ENCODE peak calls at places on chromosomes 16 and 17, in four cellular contexts. One of them, this sample, is unnamed. For H3K27me3, the result is how much of the 10 kb centered on the place peaks cover.

GRCh38 chr17:80659651-80660050 is 115.0 kb downstream of the RPTOR start:
- DNase-seq in K562: no peak
- DNase-seq in psoas muscle: peak
- DNase-seq in tibial nerve: no peak
- DNase-seq in this sample: no peak

GRCh38 chr17:60463157-60463820 is 41.0 kb downstream of the CHCT1 start:
- DNase-seq in tibial nerve: no peak
- DNase-seq in psoas muscle: no peak
- DNase-seq in K562: no peak
- DNase-seq in this sample: no peak

GRCh38 chr17:31313982-31314787 is at the start of gene EVI2B:
- DNase-seq in K562: no peak
- DNase-seq in tibial nerve: no peak
- DNase-seq in psoas muscle: no peak
- DNase-seq in this sample: no peak

GRCh38 chr17:27396941-27397340 is 59.3 kb upstream of the KSR1 start:
- DNase-seq in K562: no peak
- DNase-seq in psoas muscle: no peak
- DNase-seq in tibial nerve: no peak
- DNase-seq in this sample: no peak

GRCh38 chr16:23869052-23869451 is 33.3 kb downstream of the PRKCB start:
- DNase-seq in tibial nerve: no peak
- DNase-seq in psoas muscle: no peak
- DNase-seq in K562: no peak
- DNase-seq in this sample: no peak

GRCh38 chr17:3976675-3977171 is 12.5 kb upstream of the ATP2A3 start:
- DNase-seq in tibial nerve: no peak
- DNase-seq in psoas muscle: peak
- DNase-seq in K562: no peak
- DNase-seq in this sample: peak

GRCh38 chr17:35788504-35788998 is 6.9 kb downstream of the MMP28 start:
- DNase-seq in tibial nerve: no peak
- DNase-seq in K562: peak
- DNase-seq in psoas muscle: no peak
- DNase-seq in this sample: no peak

GRCh38 chr16:83953796-83954576 is 946 bp downstream of the OSGIN1 start:
- DNase-seq in K562: peak
- DNase-seq in tibial nerve: no peak
- DNase-seq in psoas muscle: no peak
- DNase-seq in this sample: no peak

GRCh38 chr17:77086433-77087010 is 54.2 kb upstream of the SEC14L1 start:
- DNase-seq in K562: peak
- DNase-seq in psoas muscle: peak
- DNase-seq in tibial nerve: peak
- DNase-seq in this sample: peak

GRCh38 chr17:83069931-83070374 is 9.5 kb upstream of the METRNL start:
- DNase-seq in tibial nerve: no peak
- DNase-seq in K562: no peak
- DNase-seq in psoas muscle: peak
- DNase-seq in this sample: no peak

GRCh38 chr16:56365552-56365951 is 59.8 kb downstream of the AMFR start:
- DNase-seq in psoas muscle: no peak
- DNase-seq in tibial nerve: no peak
- DNase-seq in K562: no peak
- DNase-seq in this sample: no peak

GRCh38 chr16:57529324-57530103 is 6.9 kb downstream of the CCDC102A start:
- DNase-seq in K562: no peak
- DNase-seq in psoas muscle: peak
- DNase-seq in tibial nerve: no peak
- DNase-seq in this sample: no peak

GRCh38 chr16:17312100-17312732 is 158.5 kb downstream of the XYLT1 start:
- DNase-seq in psoas muscle: no peak
- DNase-seq in K562: no peak
- DNase-seq in tibial nerve: no peak
- DNase-seq in this sample: no peak

GRCh38 chr16:17416461-17417221 is 54.1 kb downstream of the XYLT1 start:
- DNase-seq in psoas muscle: no peak
- DNase-seq in tibial nerve: no peak
- DNase-seq in K562: no peak
- DNase-seq in this sample: peak

GRCh38 chr17:42472709-42473521 is 14.2 kb downstream of the ATP6V0A1 start:
- DNase-seq in psoas muscle: no peak
- DNase-seq in K562: no peak
- DNase-seq in tibial nerve: no peak
- DNase-seq in this sample: peak

GRCh38 chr17:8001976-8002645 is at the start of gene GUCY2D:
- DNase-seq in psoas muscle: no peak
- DNase-seq in tibial nerve: no peak
- DNase-seq in K562: no peak
- DNase-seq in this sample: no peak

GRCh38 chr16:21950782-21951521 is 2.2 kb upstream of the UQCRC2 start:
- DNase-seq in K562: peak
- DNase-seq in psoas muscle: no peak
- DNase-seq in tibial nerve: no peak
- DNase-seq in this sample: no peak

GRCh38 chr17:45841883-45842525 is 2.7 kb upstream of the SPPL2C start:
- DNase-seq in K562: no peak
- DNase-seq in psoas muscle: no peak
- DNase-seq in tibial nerve: no peak
- DNase-seq in this sample: no peak

GRCh38 chr17:65545708-65546523 is 15.5 kb downstream of the AXIN2 start:
- DNase-seq in K562: no peak
- DNase-seq in tibial nerve: no peak
- DNase-seq in psoas muscle: no peak
- DNase-seq in this sample: no peak

GRCh38 chr17:69434164-69434579 is 19.7 kb downstream of the MAP2K6 start:
- DNase-seq in psoas muscle: no peak
- DNase-seq in K562: no peak
- DNase-seq in tibial nerve: no peak
- DNase-seq in this sample: no peak

GRCh38 chr16:27444015-27444414 is 42.0 kb downstream of the IL21R start:
- DNase-seq in tibial nerve: no peak
- DNase-seq in K562: no peak
- DNase-seq in psoas muscle: no peak
- DNase-seq in this sample: no peak

GRCh38 chr17:57045868-57046671 is 39.0 kb upstream of the AKAP1 start:
- DNase-seq in psoas muscle: peak
- DNase-seq in K562: no peak
- DNase-seq in tibial nerve: no peak
- DNase-seq in this sample: peak

GRCh38 chr17:65278050-65278819 is 141.1 kb downstream of the RGS9 start:
- DNase-seq in K562: peak
- DNase-seq in psoas muscle: no peak
- DNase-seq in tibial nerve: no peak
- DNase-seq in this sample: peak

GRCh38 chr16:82187829-82188228 is 17.8 kb upstream of the MPHOSPH6 start:
- DNase-seq in K562: no peak
- DNase-seq in psoas muscle: no peak
- DNase-seq in tibial nerve: no peak
- DNase-seq in this sample: no peak

GRCh38 chr16:89826531-89827382 is 1.5 kb upstream of the SPIRE2 start:
- DNase-seq in K562: no peak
- DNase-seq in tibial nerve: no peak
- DNase-seq in psoas muscle: no peak
- DNase-seq in this sample: no peak

GRCh38 chr17:45942284-45942683 is 47.9 kb downstream of the MAPT start:
- DNase-seq in tibial nerve: no peak
- DNase-seq in psoas muscle: peak
- DNase-seq in K562: no peak
- DNase-seq in this sample: no peak

GRCh38 chr17:67139784-67140665 is 95.7 kb downstream of the CACNG1 start:
- DNase-seq in K562: no peak
- DNase-seq in tibial nerve: no peak
- DNase-seq in psoas muscle: no peak
- DNase-seq in this sample: no peak

GRCh38 chr16:58339452-58339938 is 44.7 kb upstream of the PRSS54 start:
- DNase-seq in psoas muscle: no peak
- DNase-seq in tibial nerve: no peak
- DNase-seq in K562: no peak
- DNase-seq in this sample: no peak

GRCh38 chr17:19311016-19311415 is 51.5 kb downstream of the B9D1 start:
- DNase-seq in tibial nerve: no peak
- DNase-seq in K562: no peak
- DNase-seq in psoas muscle: no peak
- DNase-seq in this sample: no peak

GRCh38 chr17:35312790-35313711 is 60.4 kb downstream of the SLFN11 start:
- DNase-seq in psoas muscle: peak
- DNase-seq in K562: peak
- DNase-seq in tibial nerve: no peak
- DNase-seq in this sample: peak

GRCh38 chr16:85037050-85037410 is 9.4 kb downstream of the KIAA0513 start:
- DNase-seq in tibial nerve: no peak
- DNase-seq in psoas muscle: peak
- DNase-seq in K562: peak
- DNase-seq in this sample: no peak

GRCh38 chr16:87212026-87212425 is 105.2 kb downstream of the C16orf95 start:
- DNase-seq in tibial nerve: peak
- DNase-seq in psoas muscle: no peak
- DNase-seq in K562: no peak
- DNase-seq in this sample: no peak

GRCh38 chr17:32723310-32723955 is 153.5 kb downstream of the MYO1D start:
- DNase-seq in psoas muscle: no peak
- DNase-seq in K562: no peak
- DNase-seq in tibial nerve: no peak
- DNase-seq in this sample: no peak

DNA sequence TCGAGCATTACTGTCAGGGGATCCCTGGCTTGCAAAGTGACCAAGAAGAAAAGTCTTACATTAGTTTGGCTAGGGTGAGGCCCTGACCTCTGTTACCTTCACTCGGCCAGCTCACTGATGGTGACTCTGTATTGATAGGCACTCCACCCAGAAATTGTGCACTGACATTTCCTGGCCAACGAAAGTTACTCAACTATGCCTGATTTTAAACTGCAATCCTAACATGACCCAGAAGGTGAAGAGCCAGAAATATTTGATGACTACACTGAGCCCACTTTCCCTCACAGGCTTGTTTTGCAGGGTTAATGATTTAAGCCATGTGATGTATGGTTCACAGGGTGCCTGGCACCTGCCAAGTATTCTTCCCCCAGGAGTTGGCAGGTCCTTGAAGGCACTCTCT is 208.2 kb upstream of the MAF start:
- DNase-seq in K562: no peak
- DNase-seq in tibial nerve: no peak
- DNase-seq in psoas muscle: no peak
- DNase-seq in this sample: no peak
- TF ChIP-seq CTCF in K562: no peak
- TF ChIP-seq CTCF in tibial nerve: no peak
- TF ChIP-seq CTCF in psoas muscle: no peak
- TF ChIP-seq CTCF in this sample: no peak

GRCh38 chr17:58336456-58337094 is 8.0 kb upstream of the TSPOAP1 start:
- DNase-seq in tibial nerve: no peak
- DNase-seq in K562: no peak
- DNase-seq in psoas muscle: no peak
- DNase-seq in this sample: no peak
- H3K27ac ChIP-seq in tibial nerve: peak
- H3K27ac ChIP-seq in K562: peak
- H3K27ac ChIP-seq in psoas muscle: no peak
- H3K27ac ChIP-seq in this sample: peak

GRCh38 chr17:79176792-79177601 is 102.4 kb downstream of the ENGASE start:
- DNase-seq in psoas muscle: no peak
- DNase-seq in K562: no peak
- DNase-seq in tibial nerve: no peak
- DNase-seq in this sample: no peak
- H3K27me3 ChIP-seq in psoas muscle: under half
- H3K27me3 ChIP-seq in K562: under half
- H3K27me3 ChIP-seq in tibial nerve: under half
- H3K27me3 ChIP-seq in this sample: under half

GRCh38 chr17:49252148-49252682 is 21.6 kb upstream of the PHOSPHO1 start:
- DNase-seq in psoas muscle: no peak
- DNase-seq in K562: peak
- DNase-seq in tibial nerve: no peak
- DNase-seq in this sample: peak
- TF ChIP-seq CTCF in psoas muscle: no peak
- TF ChIP-seq CTCF in K562: peak
- TF ChIP-seq CTCF in tibial nerve: no peak
- TF ChIP-seq CTCF in this sample: no peak

GRCh38 chr17:43755389-43755875 is 3.2 kb downstream of the SOST start:
- DNase-seq in tibial nerve: no peak
- DNase-seq in psoas muscle: no peak
- DNase-seq in K562: no peak
- DNase-seq in this sample: no peak
- H3K27ac ChIP-seq in tibial nerve: no peak
- H3K27ac ChIP-seq in psoas muscle: no peak
- H3K27ac ChIP-seq in K562: no peak
- H3K27ac ChIP-seq in this sample: no peak

GRCh38 chr16:1101573-1102332 is 5.7 kb upstream of the C1QTNF8 start:
- DNase-seq in K562: no peak
- DNase-seq in psoas muscle: no peak
- DNase-seq in tibial nerve: no peak
- DNase-seq in this sample: no peak
- H3K27me3 ChIP-seq in K562: under half
- H3K27me3 ChIP-seq in psoas muscle: under half
- H3K27me3 ChIP-seq in tibial nerve: half or more
- H3K27me3 ChIP-seq in this sample: under half

GRCh38 chr17:2173005-2173404 is 118.1 kb downstream of the HIC1 start:
- DNase-seq in K562: no peak
- DNase-seq in psoas muscle: no peak
- DNase-seq in tibial nerve: no peak
- DNase-seq in this sample: peak

GRCh38 chr17:2175294-2175628 is 120.4 kb downstream of the HIC1 start:
- DNase-seq in psoas muscle: no peak
- DNase-seq in K562: no peak
- DNase-seq in tibial nerve: no peak
- DNase-seq in this sample: no peak

GRCh38 chr17:2174048-2174447 is 119.1 kb downstream of the HIC1 start:
- DNase-seq in K562: no peak
- DNase-seq in tibial nerve: no peak
- DNase-seq in psoas muscle: no peak
- DNase-seq in this sample: no peak

GRCh38 chr17:2176484-2177175 is 121.7 kb downstream of the HIC1 start:
- DNase-seq in psoas muscle: no peak
- DNase-seq in tibial nerve: no peak
- DNase-seq in K562: no peak
- DNase-seq in this sample: no peak

DNA sequence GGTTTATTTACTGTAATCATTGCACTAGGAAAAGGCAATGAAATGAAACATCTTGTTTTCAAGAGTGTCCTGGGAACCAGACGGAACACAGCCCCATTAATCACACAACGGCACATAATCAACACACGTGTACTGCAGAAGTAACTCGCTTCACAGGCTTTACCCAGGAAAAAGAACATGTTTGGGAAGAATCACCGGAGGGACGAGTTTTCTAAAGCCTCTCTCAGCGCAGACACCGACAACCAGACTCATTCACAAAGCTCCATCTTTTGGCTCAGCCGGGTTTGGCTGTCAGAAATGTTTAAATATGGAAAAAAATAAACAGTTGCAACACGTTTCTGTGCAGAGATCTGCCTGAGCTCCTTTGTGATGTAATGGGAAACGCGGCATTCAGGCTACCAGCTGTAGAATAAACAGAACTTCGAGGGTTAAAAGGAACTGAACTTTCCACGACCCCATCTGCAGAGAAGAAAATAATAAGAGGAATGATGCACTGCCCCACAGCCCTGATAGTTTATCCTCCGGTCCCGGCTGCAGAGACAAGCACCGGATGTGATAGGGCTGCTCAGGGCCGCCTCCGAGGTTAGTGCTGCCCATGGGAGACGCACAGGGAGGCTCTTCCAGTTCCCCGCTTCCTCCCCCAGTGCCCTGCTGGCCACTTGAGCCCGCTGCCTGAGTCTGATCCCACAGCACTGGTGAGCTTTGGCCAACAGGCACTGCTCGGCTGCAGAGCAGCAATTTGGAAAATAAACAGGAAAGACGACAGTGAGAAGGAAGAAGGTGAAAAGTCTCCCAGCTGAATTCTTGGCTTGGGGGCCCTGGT is 119.8 kb downstream of the HIC1 start:
- DNase-seq in psoas muscle: peak
- DNase-seq in tibial nerve: peak
- DNase-seq in K562: no peak
- DNase-seq in this sample: peak
- TF ChIP-seq CTCF in psoas muscle: no peak
- TF ChIP-seq CTCF in tibial nerve: no peak
- TF ChIP-seq CTCF in K562: no peak
- TF ChIP-seq CTCF in this sample: no peak

This sample was measured in lung.